ENCODE peak calls at places on chromosomes 12 and 14, in nine cellular contexts. P, B, E, G, U, Q, Z, N and K are unnamed samples.

GRCh38 chr12:124217508-124217981 is 77.3 kb upstream of the RFLNA start:
- DNase-seq in P (no peak), B (peak; percentile 8), E (no peak), G (no peak), U (no peak), Q (no peak), Z (no peak), N (no peak), K (peak; percentile 45)

GRCh38 chr14:33949051-33950037 is 1.5 kb downstream of the EGLN3 start:
- DNase-seq in P (no peak), B (no peak), E (no peak), G (no peak), U (no peak), Q (no peak), Z (no peak), N (no peak), K (no peak)

GRCh38 chr14:41548666-41549065 is 58.0 kb upstream of the LRFN5 start:
- DNase-seq in P (no peak), B (no peak), E (no peak), G (no peak), U (no peak), Q (no peak), Z (no peak), N (no peak), K (no peak)

GRCh38 chr12:46209914-46210834 is 58.7 kb downstream of the SLC38A1 start:
- DNase-seq in P (no peak), B (no peak), E (no peak), G (peak; percentile 74), U (no peak), Q (peak; percentile 95), Z (peak; percentile 92), N (peak; percentile 66), K (no peak)

GRCh38 chr12:25866586-25867378 is 91.7 kb upstream of the RASSF8 start:
- DNase-seq in P (no peak), B (no peak), E (no peak), G (no peak), U (peak; percentile 34), Q (no peak), Z (peak; percentile 56), N (no peak), K (no peak)

GRCh38 chr12:22543246-22544037 is 900 bp downstream of the C2CD5 start:
- DNase-seq in P (peak; percentile 58), B (no peak), E (peak; percentile 35), G (peak; percentile 16), U (peak; percentile 17), Q (peak; percentile 35), Z (peak; percentile 37), N (peak; percentile 76), K (peak; percentile 47)

GRCh38 chr14:53408175-53408879 is 255.2 kb upstream of the DDHD1 start:
- DNase-seq in P (no peak), B (no peak), E (no peak), G (no peak), U (no peak), Q (no peak), Z (no peak), N (no peak), K (no peak)

GRCh38 chr14:100416921-100417451 is 93.8 kb downstream of the SLC25A47 start:
- DNase-seq in P (no peak), B (no peak), E (no peak), G (peak; percentile 60), U (peak; percentile 66), Q (peak; percentile 48), Z (peak; percentile 64), N (no peak), K (no peak)

GRCh38 chr12:122921917-122922316 is 26.0 kb upstream of the VPS37B start:
- DNase-seq in P (no peak), B (no peak), E (no peak), G (no peak), U (no peak), Q (no peak), Z (no peak), N (no peak), K (no peak)

GRCh38 chr14:105503296-105503640 is 12.2 kb downstream of the TEDC1 start:
- DNase-seq in P (no peak), B (no peak), E (no peak), G (no peak), U (no peak), Q (no peak), Z (no peak), N (peak; percentile 28), K (no peak)

GRCh38 chr12:6959376-6960290 is 8.5 kb downstream of the PTPN6 start:
- DNase-seq in P (no peak), B (no peak), E (no peak), G (no peak), U (no peak), Q (no peak), Z (no peak), N (peak; percentile 63), K (no peak)

GRCh38 chr12:6958609-6959375 is 7.6 kb downstream of the PTPN6 start:
- DNase-seq in P (peak; percentile 78), B (no peak), E (peak; percentile 84), G (no peak), U (no peak), Q (no peak), Z (no peak), N (peak; percentile 61), K (no peak)

GRCh38 chr12:6961278-6961694 is 9.2 kb downstream of the PHB2 start:
- DNase-seq in P (peak; percentile 52), B (no peak), E (no peak), G (peak; percentile 64), U (peak; percentile 66), Q (peak; percentile 83), Z (peak; percentile 60), N (peak; percentile 86), K (no peak)

GRCh38 chr12:6961695-6962284 is 8.7 kb downstream of the PHB2 start:
- DNase-seq in P (peak; percentile 68), B (peak; percentile 74), E (no peak), G (peak; percentile 80), U (peak; percentile 72), Q (peak; percentile 83), Z (peak; percentile 76), N (peak; percentile 81), K (peak; percentile 66)

GRCh38 chr12:6960291-6961277 is 9.4 kb downstream of the PTPN6 start:
- DNase-seq in P (peak; percentile 62), B (peak; percentile 29), E (no peak), G (peak; percentile 42), U (peak; percentile 32), Q (no peak), Z (no peak), N (peak; percentile 46), K (no peak)
- TF ChIP-seq CTCF in P (peak; percentile 67), B (peak; percentile 44), E (peak; percentile 63), G (no peak), U (peak; percentile 34), Q (peak; percentile 15), Z (no peak), N (no peak), K (no peak)

DNA sequence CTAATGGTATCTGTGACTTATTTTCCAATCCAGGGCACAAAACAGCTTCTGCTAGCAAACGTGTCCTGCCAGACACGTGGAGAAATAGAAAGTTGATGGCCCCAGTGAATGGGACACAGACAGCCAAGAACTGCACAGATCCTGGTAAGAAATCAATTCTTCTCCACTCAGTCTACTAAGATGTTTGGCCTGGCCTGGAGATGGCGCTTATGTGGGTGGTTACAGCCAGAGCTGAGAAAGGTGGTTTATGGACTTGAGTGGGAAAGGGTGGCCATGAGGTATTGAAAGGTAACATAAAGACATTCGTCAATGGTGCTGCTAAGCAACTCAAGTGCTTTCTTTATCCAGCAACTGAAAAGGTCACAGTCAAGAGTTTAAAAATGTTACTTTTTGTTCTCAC is 2.9 kb downstream of the SLC24A4 start:
- DNase-seq in P (peak; percentile 44), B (no peak), E (no peak), G (no peak), U (no peak), Q (no peak), Z (no peak), N (no peak), K (no peak)
- TF ChIP-seq CTCF in P (no peak), B (peak; percentile 21), E (no peak), G (no peak), U (peak; percentile 8), Q (no peak), Z (peak; percentile 30), N (no peak), K (no peak)

DNA sequence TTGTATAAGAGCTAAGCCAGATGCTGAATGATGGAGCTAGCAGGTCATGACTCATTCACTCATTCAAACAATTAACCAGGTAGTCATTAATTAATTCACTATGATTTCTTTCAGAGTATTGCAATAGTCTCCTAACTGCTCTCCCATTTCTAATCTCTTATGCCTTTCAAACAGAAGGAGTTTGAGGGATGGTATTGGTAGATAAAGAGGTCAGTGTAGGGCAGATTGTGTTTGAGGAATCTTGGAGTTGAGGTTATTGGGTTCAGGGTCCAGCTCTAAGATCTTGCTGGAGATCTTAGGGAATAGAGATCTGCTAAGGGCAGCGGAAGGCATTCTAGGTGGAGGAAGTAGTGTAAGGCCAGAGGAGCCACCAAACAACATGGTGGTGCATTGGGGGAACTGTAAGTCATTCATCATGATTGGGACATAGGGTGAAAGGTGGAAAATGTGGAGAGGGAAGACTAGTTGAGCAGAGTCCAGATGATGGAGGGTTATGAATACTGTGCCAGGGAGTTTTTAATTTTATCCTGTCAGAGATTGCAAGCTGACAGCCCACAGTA is 11.7 kb downstream of the DGKA start:
- DNase-seq in P (no peak), B (no peak), E (no peak), G (no peak), U (no peak), Q (no peak), Z (no peak), N (no peak), K (no peak)
- TF ChIP-seq CTCF in P (no peak), B (no peak), E (no peak), G (no peak), U (no peak), Q (no peak), Z (no peak), N (no peak), K (no peak)

GRCh38 chr12:67352682-67353081 is 83.5 kb downstream of the CAND1 start:
- DNase-seq in P (no peak), B (no peak), E (no peak), G (peak; percentile 58), U (no peak), Q (no peak), Z (peak; percentile 56), N (no peak), K (no peak)

GRCh38 chr12:67354322-67354721 is 85.2 kb downstream of the CAND1 start:
- DNase-seq in P (no peak), B (no peak), E (no peak), G (peak; percentile 34), U (peak; percentile 34), Q (no peak), Z (no peak), N (no peak), K (no peak)

GRCh38 chr12:67355428-67356385 is 86.5 kb downstream of the CAND1 start:
- DNase-seq in P (peak; percentile 33), B (peak; percentile 53), E (peak; percentile 36), G (peak; percentile 81), U (peak; percentile 69), Q (peak; percentile 59), Z (peak; percentile 44), N (no peak), K (peak; percentile 6)

GRCh38 chr12:67356400-67356799 is 87.2 kb downstream of the CAND1 start:
- DNase-seq in P (no peak), B (no peak), E (no peak), G (no peak), U (no peak), Q (no peak), Z (no peak), N (no peak), K (no peak)

DNA sequence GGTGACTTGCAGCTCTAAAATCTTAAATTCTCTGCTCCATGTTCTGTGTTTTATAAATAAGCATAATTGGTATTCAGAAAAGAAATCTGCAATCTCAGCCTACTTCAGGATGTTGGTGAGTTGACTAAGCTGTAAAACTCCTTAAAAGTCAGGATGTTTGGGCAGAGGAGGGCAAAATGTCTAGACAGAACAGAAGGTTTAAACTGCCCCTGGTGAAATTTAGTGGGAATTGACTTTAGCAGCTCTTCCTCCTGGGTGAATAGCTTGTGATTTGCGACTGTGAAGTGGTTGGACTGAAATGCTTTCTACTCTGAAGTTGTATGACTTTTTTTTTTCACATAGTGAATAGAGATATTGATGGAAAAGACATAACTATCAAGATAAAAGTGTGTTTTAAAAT is 85.8 kb downstream of the CAND1 start:
- DNase-seq in P (no peak), B (no peak), E (no peak), G (peak; percentile 51), U (peak; percentile 34), Q (no peak), Z (no peak), N (no peak), K (no peak)
- TF ChIP-seq CTCF in P (no peak), B (peak; percentile 29), E (no peak), G (no peak), U (no peak), Q (no peak), Z (no peak), N (no peak), K (no peak)